ENCODE peak calls at places on chromosomes 3 and 15, in eight cellular contexts. F, J, Z, P, V, L, T and M are unnamed samples. For H3K9me3, the result is how much of the 10 kb centered on the place peaks cover.

GRCh38 chr3:8856721-8857120 is 87.3 kb upstream of the OXTR start:
- DNase-seq in P (no peak), T (no peak), Z (no peak), F (peak), L (no peak), V (peak), J (no peak), M (peak)

GRCh38 chr3:175149675-175150074 is 290.5 kb downstream of the NAALADL2 start:
- DNase-seq in Z (no peak), J (peak), L (peak), T (peak), F (peak), V (peak), P (no peak), M (no peak)

GRCh38 chr15:69154684-69155083 is 5.8 kb upstream of the GLCE start:
- DNase-seq in J (peak), L (no peak), P (peak), F (peak), T (peak), Z (no peak), V (peak), M (peak)

GRCh38 chr3:30448946-30449686 is 157.3 kb upstream of the TGFBR2 start:
- DNase-seq in P (no peak), F (peak), L (no peak), Z (no peak), J (no peak), T (no peak), V (peak), M (peak)

GRCh38 chr15:88658972-88659931 is 20.4 kb downstream of the ISG20 start:
- DNase-seq in V (peak), J (peak), Z (peak), P (peak), L (no peak), T (peak), F (peak), M (peak)

GRCh38 chr3:58161435-58162398 is 49.1 kb downstream of the DNASE1L3 start:
- DNase-seq in J (peak), F (peak), P (peak), L (no peak), T (peak), V (peak), Z (peak), M (peak)

GRCh38 chr3:11213810-11214450 is 58.3 kb upstream of the ATG7 start:
- DNase-seq in J (no peak), L (no peak), V (no peak), P (no peak), T (no peak), F (no peak), Z (no peak), M (no peak)

GRCh38 chr3:139421034-139421433 is 31.6 kb upstream of the COPB2 start:
- DNase-seq in Z (no peak), V (no peak), L (no peak), P (no peak), J (no peak), T (no peak), F (no peak), M (no peak)

GRCh38 chr15:72184165-72184811 is 13.3 kb downstream of the GRAMD2A start:
- DNase-seq in V (peak), F (peak), J (peak), Z (peak), T (no peak), L (peak), P (peak), M (peak)
- H2AFZ ChIP-seq in V (peak), F (no peak), J (peak), Z (peak), T (peak), L (no peak), P (peak), M (peak)

GRCh38 chr15:49327927-49328326 is 95.1 kb upstream of the FGF7 start:
- DNase-seq in F (no peak), L (no peak), Z (no peak), P (no peak), J (no peak), V (no peak), T (no peak), M (no peak)
- TF ChIP-seq EZH2 in F (no peak), L (no peak), Z (no peak), P (no peak), J (no peak), V (no peak), T (no peak), M (no peak)

GRCh38 chr15:25065876-25066275 is 111.1 kb downstream of the SNRPN start:
- DNase-seq in F (no peak), J (no peak), L (no peak), V (no peak), Z (no peak), P (no peak), T (no peak), M (no peak)
- H3K9me3 ChIP-seq in F (half or more), J (half or more), L (half or more), V (half or more), Z (under half), P (under half), T (half or more), M (under half)

GRCh38 chr15:83653288-83653638 is 660 bp upstream of the ADAMTSL3 start:
- DNase-seq in L (no peak), P (no peak), Z (no peak), V (no peak), F (peak), T (no peak), J (no peak), M (no peak)

GRCh38 chr15:83650831-83651230 is 3.1 kb upstream of the ADAMTSL3 start:
- DNase-seq in L (no peak), F (no peak), Z (no peak), P (no peak), V (no peak), T (no peak), J (no peak), M (no peak)

GRCh38 chr15:83653639-83654378 is at the start of gene ADAMTSL3:
- DNase-seq in F (peak), J (peak), L (no peak), V (peak), P (no peak), T (peak), Z (no peak), M (peak)

GRCh38 chr15:83651541-83651940 is 2.4 kb upstream of the ADAMTSL3 start:
- DNase-seq in Z (no peak), P (no peak), J (peak), L (no peak), T (no peak), V (no peak), F (no peak), M (no peak)

DNA sequence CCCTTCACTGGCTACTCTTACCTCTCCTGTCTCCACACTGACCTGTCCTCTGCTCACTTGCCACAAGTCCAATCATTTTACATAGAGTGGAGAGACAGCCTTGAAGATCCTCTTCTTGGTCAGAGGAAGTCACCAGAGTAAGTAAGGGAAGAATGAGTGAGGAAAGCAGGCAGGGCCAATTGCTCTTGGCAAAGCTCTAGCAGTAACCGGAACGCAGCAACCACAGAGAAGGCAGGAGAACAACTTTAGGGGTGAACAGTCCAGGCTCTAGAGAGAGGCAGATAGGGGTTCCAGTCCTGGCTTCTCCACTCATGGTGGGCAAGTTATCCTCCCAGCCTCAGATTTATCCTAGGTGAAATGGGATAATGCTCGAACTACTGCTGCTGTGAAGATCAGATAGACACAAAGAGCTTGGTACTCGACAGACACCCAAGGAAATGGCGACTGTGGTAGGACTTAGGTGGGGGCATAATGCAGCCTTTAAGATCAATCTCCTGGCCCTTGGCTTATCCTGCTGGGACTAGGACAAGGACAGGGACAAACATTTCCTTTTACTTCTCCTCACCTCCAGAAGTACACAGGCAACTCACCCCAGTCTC is 1.2 kb upstream of the ADAMTSL3 start:
- DNase-seq in V (no peak), Z (no peak), F (no peak), P (no peak), L (no peak), J (no peak), T (no peak), M (no peak)
- H2AFZ ChIP-seq in V (no peak), Z (no peak), F (no peak), P (no peak), L (no peak), J (no peak), T (no peak), M (no peak)

DNA sequence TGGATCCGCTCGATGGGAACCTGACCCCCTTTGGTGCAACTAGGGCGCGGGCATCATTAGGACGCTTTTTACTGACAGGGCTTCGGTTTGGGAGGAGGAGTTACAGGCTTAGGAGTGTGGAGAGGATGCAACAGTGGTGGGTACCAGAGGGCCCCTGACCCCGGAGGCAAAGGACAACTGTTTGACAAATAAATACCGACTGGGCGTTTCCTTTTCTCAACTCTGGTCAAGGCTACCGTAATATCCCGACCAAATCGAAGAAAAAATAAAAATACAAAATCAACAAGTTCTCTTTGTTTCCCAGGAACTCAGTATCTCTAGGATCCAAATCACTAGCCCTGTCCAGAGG is 349 bp upstream of the DGKG start:
- DNase-seq in T (no peak), F (no peak), Z (no peak), V (no peak), J (no peak), L (peak), P (no peak), M (no peak)
- TF ChIP-seq EZH2 in T (no peak), F (no peak), Z (no peak), V (no peak), J (no peak), L (no peak), P (no peak), M (no peak)

GRCh38 chr15:26177816-26178215 is 314.7 kb upstream of the ATP10A start:
- DNase-seq in V (no peak), P (no peak), Z (no peak), F (no peak), J (no peak), L (no peak), T (no peak), M (no peak)
- H3K9me3 ChIP-seq in V (under half), P (under half), Z (under half), F (under half), J (under half), L (under half), T (under half), M (under half)

GRCh38 chr3:172750069-172750367 is 508 bp upstream of the ECT2 start:
- DNase-seq in L (no peak), V (no peak), Z (no peak), T (no peak), F (no peak), J (no peak), P (no peak), M (no peak)
- H2AFZ ChIP-seq in L (no peak), V (no peak), Z (peak), T (no peak), F (no peak), J (peak), P (no peak), M (peak)